ENCODE peak calls at places on chromosomes 4 and X, in seven cellular contexts. E is hepatocyte, M is neural progenitor cell, I is neuronal stem cell, Q is HCT116, P is H9, F is PC-3. H is an unnamed sample.

GRCh38 chr4:6331018-6331417 is 61.4 kb downstream of the WFS1 start:
- DNase-seq in E (peak), M (no peak), I (no peak), Q (no peak), P (peak), F (peak), H (no peak)

GRCh38 chr4:183624548-183624947 is 34.4 kb downstream of the RWDD4 start:
- DNase-seq in E (no peak), M (no peak), I (no peak), Q (no peak), P (no peak), F (no peak), H (peak)

GRCh38 chr4:184322328-184323025 is 104.8 kb upstream of the ENPP6 start:
- DNase-seq in E (no peak), M (no peak), I (no peak), Q (no peak), P (no peak), F (peak), H (peak)

GRCh38 chrX:46575991-46576392 is 2.4 kb downstream of the CHST7 start:
- DNase-seq in E (no peak), M (peak), I (no peak), Q (no peak), P (no peak), F (peak), H (peak)

GRCh38 chrX:118717703-118718391 is 9.6 kb upstream of the IL13RA1 start:
- DNase-seq in E (no peak), M (no peak), I (no peak), Q (no peak), P (no peak), F (no peak), H (no peak)

GRCh38 chrX:74133156-74133796 is 170.7 kb upstream of the ZCCHC13 start:
- DNase-seq in E (peak), M (peak), I (peak), Q (peak), P (no peak), F (peak), H (peak)

GRCh38 chr4:53907772-53908171 is 156.6 kb downstream of the CHIC2 start:
- DNase-seq in E (no peak), M (no peak), I (no peak), Q (no peak), P (no peak), F (no peak), H (peak)

GRCh38 chrX:11412715-11413623 is 119.8 kb downstream of the AMELX start:
- DNase-seq in E (no peak), M (no peak), I (no peak), Q (no peak), P (no peak), F (no peak), H (no peak)

GRCh38 chr4:184270808-184271413 is 53.2 kb upstream of the ENPP6 start:
- DNase-seq in E (no peak), M (no peak), I (no peak), Q (no peak), P (peak), F (no peak), H (no peak)

GRCh38 chr4:6092131-6092530 is 73.9 kb upstream of the C4orf50 start:
- DNase-seq in E (no peak), M (no peak), I (no peak), Q (no peak), P (peak), F (no peak), H (no peak)

GRCh38 chr4:21801661-21802355 is 146.8 kb downstream of the KCNIP4 start:
- DNase-seq in E (no peak), M (no peak), I (no peak), Q (no peak), P (no peak), F (peak), H (no peak)

GRCh38 chrX:2490634-2491033 is 10.1 kb downstream of the DHRSX start:
- DNase-seq in E (no peak), M (no peak), I (no peak), Q (no peak), P (no peak), F (no peak), H (no peak)

GRCh38 chr4:180636696-180637095 is 1606.5 kb upstream of the TENM3 start:
- DNase-seq in E (peak), M (no peak), I (no peak), Q (no peak), P (no peak), F (no peak), H (peak)

GRCh38 chrX:103464774-103465117 is 54.5 kb downstream of the RAB40A start:
- DNase-seq in E (peak), M (peak), I (peak), Q (peak), P (peak), F (peak), H (peak)

GRCh38 chr4:71694946-71695345 is 88.9 kb downstream of the GC start:
- DNase-seq in E (no peak), M (no peak), I (no peak), Q (no peak), P (no peak), F (no peak), H (no peak)

GRCh38 chrX:81174286-81174685 is 27.4 kb downstream of the HMGN5 start:
- DNase-seq in E (peak), M (no peak), I (no peak), Q (no peak), P (no peak), F (peak), H (peak)

GRCh38 chr4:74320559-74321118 is 12.4 kb downstream of the EPGN start:
- DNase-seq in E (peak), M (peak), I (peak), Q (peak), P (peak), F (peak), H (peak)

GRCh38 chrX:77595848-77596247 is 148.7 kb downstream of the FGF16 start:
- DNase-seq in E (no peak), M (no peak), I (no peak), Q (no peak), P (no peak), F (no peak), H (no peak)

GRCh38 chrX:77597090-77597489 is 149.9 kb downstream of the FGF16 start:
- DNase-seq in E (no peak), M (no peak), I (no peak), Q (no peak), P (no peak), F (peak), H (peak)

DNA sequence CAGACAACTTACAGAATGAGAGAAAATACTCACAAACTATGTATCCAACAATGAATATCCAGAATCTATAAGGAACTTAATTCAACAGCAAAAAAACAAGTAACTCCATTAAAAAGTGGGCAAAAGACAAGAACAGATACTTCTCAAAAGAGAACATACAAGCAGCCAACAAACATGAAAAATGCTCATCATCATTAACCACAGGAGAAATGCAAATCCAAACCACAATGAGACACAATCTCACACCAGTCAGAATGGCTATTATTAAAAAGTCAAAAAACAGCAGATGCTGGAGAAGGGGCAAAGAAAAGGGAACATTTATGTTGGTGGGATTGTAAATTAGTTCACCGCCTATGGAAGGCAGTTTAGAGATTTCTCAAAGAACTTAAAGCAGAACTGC is 150.3 kb downstream of the FGF16 start:
- DNase-seq in E (no peak), M (no peak), I (no peak), Q (no peak), P (no peak), F (no peak), H (no peak)
- H3K4me2 ChIP-seq in E (no peak), M (no peak), I (no peak), Q (no peak), P (no peak), F (no peak), H (no peak)

GRCh38 chrX:19709117-19709811 is 178.1 kb downstream of the SH3KBP1 start:
- DNase-seq in E (no peak), M (no peak), I (no peak), Q (no peak), P (no peak), F (no peak), H (no peak)
- H3K27ac ChIP-seq in E (no peak), M (no peak), I (no peak), Q (no peak), P (no peak), F (peak), H (peak)

GRCh38 chr4:7648813-7649395 is 214.2 kb upstream of the PSAPL1 start:
- DNase-seq in E (no peak), M (no peak), I (no peak), Q (no peak), P (no peak), F (no peak), H (no peak)

GRCh38 chr4:7651461-7651921 is 216.8 kb upstream of the PSAPL1 start:
- DNase-seq in E (peak), M (peak), I (no peak), Q (no peak), P (peak), F (no peak), H (peak)

GRCh38 chr4:7649411-7649740 is 214.6 kb upstream of the PSAPL1 start:
- DNase-seq in E (no peak), M (no peak), I (no peak), Q (no peak), P (no peak), F (no peak), H (no peak)

GRCh38 chr4:7650606-7651400 is 216.1 kb upstream of the PSAPL1 start:
- DNase-seq in E (peak), M (peak), I (peak), Q (peak), P (peak), F (peak), H (peak)

GRCh38 chr4:7649741-7650531 is 215.2 kb upstream of the PSAPL1 start:
- DNase-seq in E (no peak), M (no peak), I (no peak), Q (peak), P (no peak), F (peak), H (peak)
- H3K4me2 ChIP-seq in E (no peak), M (no peak), I (no peak), Q (peak), P (no peak), F (peak), H (no peak)

GRCh38 chrX:150575415-150575814 is 7.0 kb downstream of the MTM1 start:
- DNase-seq in E (peak), M (no peak), I (no peak), Q (peak), P (no peak), F (peak), H (peak)
- H3K27ac ChIP-seq in E (peak), M (no peak), I (no peak), Q (peak), P (no peak), F (peak), H (peak)

GRCh38 chr4:188728359-188728758 is 589.1 kb downstream of the TRIML1 start:
- DNase-seq in E (no peak), M (no peak), I (no peak), Q (no peak), P (no peak), F (no peak), H (no peak)
- H3K4me2 ChIP-seq in E (no peak), M (no peak), I (no peak), Q (no peak), P (no peak), F (no peak), H (no peak)

GRCh38 chr4:169115144-169115896 is 105.3 kb upstream of the CBR4 start:
- DNase-seq in E (no peak), M (no peak), I (no peak), Q (no peak), P (no peak), F (no peak), H (no peak)

GRCh38 chr4:169116270-169116901 is 106.3 kb upstream of the CBR4 start:
- DNase-seq in E (no peak), M (no peak), I (no peak), Q (no peak), P (no peak), F (peak), H (peak)

GRCh38 chr4:169120624-169121023 is 110.6 kb upstream of the CBR4 start:
- DNase-seq in E (no peak), M (no peak), I (no peak), Q (no peak), P (no peak), F (no peak), H (peak)

GRCh38 chr4:169115897-169116254 is 105.8 kb upstream of the CBR4 start:
- DNase-seq in E (peak), M (no peak), I (no peak), Q (peak), P (no peak), F (peak), H (peak)

DNA sequence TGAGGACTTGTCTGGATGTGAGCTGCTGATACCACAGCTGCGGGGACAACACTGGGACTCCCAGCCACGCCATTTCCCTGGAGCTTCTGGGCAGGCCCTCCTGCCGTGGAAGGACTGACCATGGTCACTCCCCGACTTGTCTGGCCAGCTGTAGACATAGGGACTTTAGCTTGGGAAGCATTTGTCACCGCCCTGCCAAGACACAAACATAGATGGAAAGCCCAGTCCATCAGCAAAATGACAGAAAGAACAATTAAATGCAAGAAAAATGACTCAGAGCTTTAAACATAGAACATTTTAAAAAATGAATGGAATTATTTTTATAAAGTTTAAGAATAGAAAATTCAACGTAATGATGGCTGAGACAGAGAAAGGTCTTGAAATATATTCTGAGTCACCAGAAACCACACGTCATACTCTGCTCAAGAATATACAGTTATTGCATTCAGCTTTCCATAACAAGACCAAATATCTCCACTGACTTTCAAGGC is 107.6 kb upstream of the CBR4 start:
- DNase-seq in E (no peak), M (no peak), I (no peak), Q (no peak), P (no peak), F (no peak), H (peak)
- H3K27ac ChIP-seq in E (no peak), M (no peak), I (no peak), Q (no peak), P (no peak), F (peak), H (peak)

GRCh38 chr4:142402925-142403324 is 443.2 kb downstream of the INPP4B start:
- DNase-seq in E (no peak), M (no peak), I (no peak), Q (no peak), P (no peak), F (peak), H (peak)
- H3K4me2 ChIP-seq in E (no peak), M (no peak), I (no peak), Q (peak), P (no peak), F (peak), H (peak)

GRCh38 chr4:37567781-37568180 is 118.4 kb downstream of the RELL1 start:
- DNase-seq in E (no peak), M (no peak), I (no peak), Q (no peak), P (no peak), F (no peak), H (no peak)
- H3K27ac ChIP-seq in E (no peak), M (no peak), I (no peak), Q (no peak), P (no peak), F (no peak), H (no peak)

GRCh38 chrX:155766321-155766720 is 114.8 kb upstream of the VAMP7 start:
- DNase-seq in E (no peak), M (no peak), I (no peak), Q (no peak), P (no peak), F (no peak), H (no peak)

GRCh38 chrX:155768036-155768769 is 112.9 kb upstream of the VAMP7 start:
- DNase-seq in E (no peak), M (no peak), I (no peak), Q (no peak), P (no peak), F (no peak), H (peak)

DNA sequence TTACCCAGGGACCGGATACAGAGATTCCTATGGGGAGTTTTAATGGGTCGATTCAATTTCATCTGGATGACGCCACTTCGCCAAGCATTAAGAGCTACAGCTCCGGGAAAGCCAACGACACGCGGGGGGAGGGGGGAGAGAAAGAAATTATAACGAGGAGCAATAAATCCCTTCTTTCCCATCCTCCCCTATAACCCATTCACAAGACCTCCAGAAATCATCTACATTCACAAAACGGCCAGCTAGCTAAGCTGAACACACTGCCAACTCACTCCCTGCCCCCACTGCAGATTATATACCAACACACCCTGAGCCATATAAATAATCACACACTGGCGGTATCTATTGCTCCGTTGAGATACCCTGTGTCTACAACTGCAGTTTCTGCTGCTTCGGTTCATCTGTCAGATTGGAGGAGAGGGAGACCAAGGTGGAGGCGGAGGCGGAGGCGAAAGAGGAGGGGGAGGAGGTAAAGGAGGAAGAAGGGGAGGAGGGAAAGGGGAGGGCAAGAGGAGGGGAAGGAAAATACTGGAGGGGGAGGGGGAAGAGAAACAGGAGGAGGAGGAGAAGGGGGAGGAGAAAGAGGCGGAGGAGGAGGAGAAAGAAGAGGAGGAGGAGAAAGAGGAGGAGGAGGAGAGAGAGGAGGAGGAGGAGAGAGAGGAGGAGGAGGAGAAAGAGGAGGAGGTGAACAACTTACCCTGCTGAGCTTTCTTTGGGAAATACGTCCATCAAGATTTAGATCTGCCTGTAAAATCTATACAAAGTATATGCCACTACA is 113.9 kb upstream of the VAMP7 start:
- DNase-seq in E (peak), M (peak), I (peak), Q (peak), P (peak), F (peak), H (peak)
- H3K4me2 ChIP-seq in E (peak), M (peak), I (peak), Q (peak), P (peak), F (peak), H (peak)